ENCODE peak calls at places on chromosomes 5 and 9, in six cellular contexts. One of them, this sample, is unnamed.

GRCh38 chr5:50365615-50366251 is 75.4 kb downstream of the EMB start:
- ATAC-seq in stimulated activated naive CD8-positive, alpha-beta T cell treated with anti-CD3 and anti-CD28 coated beads, Interleukin-15, amount 100 ng/mL, for 72 hours: peak; percentile 46
- ATAC-seq in left lobe of liver: no peak
- ATAC-seq in WTC11: no peak
- ATAC-seq in body of pancreas: no peak
- ATAC-seq in central memory CD8-positive, alpha-beta T cell: no peak
- ATAC-seq in this sample: peak; percentile 79

GRCh38 chr9:85016389-85016997 is 347.0 kb downstream of the NTRK2 start:
- ATAC-seq in stimulated activated naive CD8-positive, alpha-beta T cell treated with anti-CD3 and anti-CD28 coated beads, Interleukin-15, amount 100 ng/mL, for 72 hours: no peak
- ATAC-seq in left lobe of liver: no peak
- ATAC-seq in WTC11: no peak
- ATAC-seq in body of pancreas: peak; percentile 68
- ATAC-seq in central memory CD8-positive, alpha-beta T cell: no peak
- ATAC-seq in this sample: no peak

GRCh38 chr5:78522476-78523105 is 126.0 kb downstream of the LHFPL2 start:
- ATAC-seq in stimulated activated naive CD8-positive, alpha-beta T cell treated with anti-CD3 and anti-CD28 coated beads, Interleukin-15, amount 100 ng/mL, for 72 hours: no peak
- ATAC-seq in left lobe of liver: no peak
- ATAC-seq in WTC11: no peak
- ATAC-seq in body of pancreas: no peak
- ATAC-seq in central memory CD8-positive, alpha-beta T cell: no peak
- ATAC-seq in this sample: no peak

GRCh38 chr5:64884541-64884940 is 115.8 kb downstream of the CWC27 start:
- ATAC-seq in stimulated activated naive CD8-positive, alpha-beta T cell treated with anti-CD3 and anti-CD28 coated beads, Interleukin-15, amount 100 ng/mL, for 72 hours: no peak
- ATAC-seq in left lobe of liver: no peak
- ATAC-seq in WTC11: no peak
- ATAC-seq in body of pancreas: no peak
- ATAC-seq in central memory CD8-positive, alpha-beta T cell: no peak
- ATAC-seq in this sample: no peak

GRCh38 chr9:89463986-89464901 is 33.7 kb downstream of the SEMA4D start:
- ATAC-seq in stimulated activated naive CD8-positive, alpha-beta T cell treated with anti-CD3 and anti-CD28 coated beads, Interleukin-15, amount 100 ng/mL, for 72 hours: peak; percentile 65
- ATAC-seq in left lobe of liver: no peak
- ATAC-seq in WTC11: no peak
- ATAC-seq in body of pancreas: peak; percentile 21
- ATAC-seq in central memory CD8-positive, alpha-beta T cell: peak; percentile 86
- ATAC-seq in this sample: peak; percentile 59

GRCh38 chr9:942805-943580 is 33.5 kb upstream of the DMRT3 start:
- ATAC-seq in stimulated activated naive CD8-positive, alpha-beta T cell treated with anti-CD3 and anti-CD28 coated beads, Interleukin-15, amount 100 ng/mL, for 72 hours: peak; percentile 43
- ATAC-seq in left lobe of liver: no peak
- ATAC-seq in WTC11: peak; percentile 43
- ATAC-seq in body of pancreas: no peak
- ATAC-seq in central memory CD8-positive, alpha-beta T cell: no peak
- ATAC-seq in this sample: no peak

GRCh38 chr9:86246752-86247161 is 12.7 kb downstream of the C9orf153 start:
- ATAC-seq in stimulated activated naive CD8-positive, alpha-beta T cell treated with anti-CD3 and anti-CD28 coated beads, Interleukin-15, amount 100 ng/mL, for 72 hours: no peak
- ATAC-seq in left lobe of liver: peak; percentile 90
- ATAC-seq in WTC11: peak; percentile 84
- ATAC-seq in body of pancreas: peak; percentile 30
- ATAC-seq in central memory CD8-positive, alpha-beta T cell: no peak
- ATAC-seq in this sample: no peak

GRCh38 chr5:172751761-172752510 is 19.1 kb downstream of the DUSP1 start:
- ATAC-seq in stimulated activated naive CD8-positive, alpha-beta T cell treated with anti-CD3 and anti-CD28 coated beads, Interleukin-15, amount 100 ng/mL, for 72 hours: no peak
- ATAC-seq in left lobe of liver: peak; percentile 47
- ATAC-seq in WTC11: no peak
- ATAC-seq in body of pancreas: peak; percentile 48
- ATAC-seq in central memory CD8-positive, alpha-beta T cell: no peak
- ATAC-seq in this sample: no peak

GRCh38 chr5:176356179-176356566 is 5.4 kb downstream of the KIAA1191 start:
- ATAC-seq in stimulated activated naive CD8-positive, alpha-beta T cell treated with anti-CD3 and anti-CD28 coated beads, Interleukin-15, amount 100 ng/mL, for 72 hours: no peak
- ATAC-seq in left lobe of liver: no peak
- ATAC-seq in WTC11: no peak
- ATAC-seq in body of pancreas: no peak
- ATAC-seq in central memory CD8-positive, alpha-beta T cell: no peak
- ATAC-seq in this sample: no peak

GRCh38 chr9:76561887-76562286 is 102.9 kb downstream of the GCNT1 start:
- ATAC-seq in stimulated activated naive CD8-positive, alpha-beta T cell treated with anti-CD3 and anti-CD28 coated beads, Interleukin-15, amount 100 ng/mL, for 72 hours: no peak
- ATAC-seq in left lobe of liver: no peak
- ATAC-seq in WTC11: no peak
- ATAC-seq in body of pancreas: no peak
- ATAC-seq in central memory CD8-positive, alpha-beta T cell: no peak
- ATAC-seq in this sample: no peak

GRCh38 chr5:95959964-95960801 is 1.5 kb downstream of the ELL2 start:
- ATAC-seq in stimulated activated naive CD8-positive, alpha-beta T cell treated with anti-CD3 and anti-CD28 coated beads, Interleukin-15, amount 100 ng/mL, for 72 hours: peak; percentile 0
- ATAC-seq in left lobe of liver: peak; percentile 4
- ATAC-seq in WTC11: no peak
- ATAC-seq in body of pancreas: no peak
- ATAC-seq in central memory CD8-positive, alpha-beta T cell: no peak
- ATAC-seq in this sample: no peak

GRCh38 chr5:151141535-151141934 is 16.0 kb downstream of the ANXA6 start:
- ATAC-seq in stimulated activated naive CD8-positive, alpha-beta T cell treated with anti-CD3 and anti-CD28 coated beads, Interleukin-15, amount 100 ng/mL, for 72 hours: peak; percentile 94
- ATAC-seq in left lobe of liver: no peak
- ATAC-seq in WTC11: peak; percentile 85
- ATAC-seq in body of pancreas: no peak
- ATAC-seq in central memory CD8-positive, alpha-beta T cell: peak; percentile 34
- ATAC-seq in this sample: peak; percentile 97

GRCh38 chr9:93086445-93087224 is 9.4 kb upstream of the CARD19 start:
- ATAC-seq in stimulated activated naive CD8-positive, alpha-beta T cell treated with anti-CD3 and anti-CD28 coated beads, Interleukin-15, amount 100 ng/mL, for 72 hours: no peak
- ATAC-seq in left lobe of liver: no peak
- ATAC-seq in WTC11: no peak
- ATAC-seq in body of pancreas: no peak
- ATAC-seq in central memory CD8-positive, alpha-beta T cell: no peak
- ATAC-seq in this sample: no peak

GRCh38 chr9:36905101-36906066 is 128.7 kb downstream of the PAX5 start:
- ATAC-seq in stimulated activated naive CD8-positive, alpha-beta T cell treated with anti-CD3 and anti-CD28 coated beads, Interleukin-15, amount 100 ng/mL, for 72 hours: no peak
- ATAC-seq in left lobe of liver: no peak
- ATAC-seq in WTC11: peak; percentile 70
- ATAC-seq in body of pancreas: no peak
- ATAC-seq in central memory CD8-positive, alpha-beta T cell: no peak
- ATAC-seq in this sample: no peak

GRCh38 chr5:1814183-1815020 is 13.2 kb downstream of the NDUFS6 start:
- ATAC-seq in stimulated activated naive CD8-positive, alpha-beta T cell treated with anti-CD3 and anti-CD28 coated beads, Interleukin-15, amount 100 ng/mL, for 72 hours: no peak
- ATAC-seq in left lobe of liver: no peak
- ATAC-seq in WTC11: no peak
- ATAC-seq in body of pancreas: no peak
- ATAC-seq in central memory CD8-positive, alpha-beta T cell: no peak
- ATAC-seq in this sample: no peak

GRCh38 chr9:14746655-14747054 is 24.1 kb upstream of the CER1 start:
- ATAC-seq in stimulated activated naive CD8-positive, alpha-beta T cell treated with anti-CD3 and anti-CD28 coated beads, Interleukin-15, amount 100 ng/mL, for 72 hours: no peak
- ATAC-seq in left lobe of liver: no peak
- ATAC-seq in WTC11: no peak
- ATAC-seq in body of pancreas: no peak
- ATAC-seq in central memory CD8-positive, alpha-beta T cell: no peak
- ATAC-seq in this sample: no peak

GRCh38 chr9:123028136-123028535 is 5.3 kb upstream of the GPR21 start:
- ATAC-seq in stimulated activated naive CD8-positive, alpha-beta T cell treated with anti-CD3 and anti-CD28 coated beads, Interleukin-15, amount 100 ng/mL, for 72 hours: no peak
- ATAC-seq in left lobe of liver: no peak
- ATAC-seq in WTC11: no peak
- ATAC-seq in body of pancreas: no peak
- ATAC-seq in central memory CD8-positive, alpha-beta T cell: no peak
- ATAC-seq in this sample: no peak

GRCh38 chr9:18855636-18856035 is 177.4 kb downstream of the SAXO1 start:
- ATAC-seq in stimulated activated naive CD8-positive, alpha-beta T cell treated with anti-CD3 and anti-CD28 coated beads, Interleukin-15, amount 100 ng/mL, for 72 hours: no peak
- ATAC-seq in left lobe of liver: no peak
- ATAC-seq in WTC11: no peak
- ATAC-seq in body of pancreas: peak; percentile 48
- ATAC-seq in central memory CD8-positive, alpha-beta T cell: no peak
- ATAC-seq in this sample: no peak

GRCh38 chr5:148875205-148875875 is 48.9 kb downstream of the ADRB2 start:
- ATAC-seq in stimulated activated naive CD8-positive, alpha-beta T cell treated with anti-CD3 and anti-CD28 coated beads, Interleukin-15, amount 100 ng/mL, for 72 hours: no peak
- ATAC-seq in left lobe of liver: no peak
- ATAC-seq in WTC11: no peak
- ATAC-seq in body of pancreas: no peak
- ATAC-seq in central memory CD8-positive, alpha-beta T cell: no peak
- ATAC-seq in this sample: no peak

GRCh38 chr9:89436963-89437625 is 60.8 kb downstream of the SEMA4D start:
- ATAC-seq in stimulated activated naive CD8-positive, alpha-beta T cell treated with anti-CD3 and anti-CD28 coated beads, Interleukin-15, amount 100 ng/mL, for 72 hours: peak; percentile 73
- ATAC-seq in left lobe of liver: peak; percentile 77
- ATAC-seq in WTC11: no peak
- ATAC-seq in body of pancreas: no peak
- ATAC-seq in central memory CD8-positive, alpha-beta T cell: peak; percentile 98
- ATAC-seq in this sample: peak; percentile 46

GRCh38 chr9:73152445-73152844 is 780 bp downstream of the ANXA1 start:
- ATAC-seq in stimulated activated naive CD8-positive, alpha-beta T cell treated with anti-CD3 and anti-CD28 coated beads, Interleukin-15, amount 100 ng/mL, for 72 hours: no peak
- ATAC-seq in left lobe of liver: no peak
- ATAC-seq in WTC11: no peak
- ATAC-seq in body of pancreas: no peak
- ATAC-seq in central memory CD8-positive, alpha-beta T cell: no peak
- ATAC-seq in this sample: no peak

GRCh38 chr5:141492168-141492885 is 3.4 kb downstream of the PCDHGC5 start:
- ATAC-seq in stimulated activated naive CD8-positive, alpha-beta T cell treated with anti-CD3 and anti-CD28 coated beads, Interleukin-15, amount 100 ng/mL, for 72 hours: peak; percentile 46
- ATAC-seq in left lobe of liver: peak; percentile 31
- ATAC-seq in WTC11: peak; percentile 10
- ATAC-seq in body of pancreas: no peak
- ATAC-seq in central memory CD8-positive, alpha-beta T cell: peak; percentile 18
- ATAC-seq in this sample: peak; percentile 49

GRCh38 chr9:70390922-70391321 is 23.5 kb downstream of the KLF9 start:
- ATAC-seq in stimulated activated naive CD8-positive, alpha-beta T cell treated with anti-CD3 and anti-CD28 coated beads, Interleukin-15, amount 100 ng/mL, for 72 hours: peak; percentile 80
- ATAC-seq in left lobe of liver: no peak
- ATAC-seq in WTC11: no peak
- ATAC-seq in body of pancreas: no peak
- ATAC-seq in central memory CD8-positive, alpha-beta T cell: no peak
- ATAC-seq in this sample: peak; percentile 73

GRCh38 chr5:132102101-132102701 is 28.6 kb downstream of the CSF2 start:
- ATAC-seq in stimulated activated naive CD8-positive, alpha-beta T cell treated with anti-CD3 and anti-CD28 coated beads, Interleukin-15, amount 100 ng/mL, for 72 hours: no peak
- ATAC-seq in left lobe of liver: no peak
- ATAC-seq in WTC11: no peak
- ATAC-seq in body of pancreas: no peak
- ATAC-seq in central memory CD8-positive, alpha-beta T cell: no peak
- ATAC-seq in this sample: peak; percentile 36

GRCh38 chr9:7489018-7489417 is 310.6 kb downstream of the DMAC1 start:
- ATAC-seq in stimulated activated naive CD8-positive, alpha-beta T cell treated with anti-CD3 and anti-CD28 coated beads, Interleukin-15, amount 100 ng/mL, for 72 hours: no peak
- ATAC-seq in left lobe of liver: peak; percentile 83
- ATAC-seq in WTC11: no peak
- ATAC-seq in body of pancreas: no peak
- ATAC-seq in central memory CD8-positive, alpha-beta T cell: no peak
- ATAC-seq in this sample: no peak

GRCh38 chr9:4152876-4153275 is 147.0 kb downstream of the GLIS3 start:
- ATAC-seq in stimulated activated naive CD8-positive, alpha-beta T cell treated with anti-CD3 and anti-CD28 coated beads, Interleukin-15, amount 100 ng/mL, for 72 hours: no peak
- ATAC-seq in left lobe of liver: no peak
- ATAC-seq in WTC11: peak; percentile 44
- ATAC-seq in body of pancreas: no peak
- ATAC-seq in central memory CD8-positive, alpha-beta T cell: no peak
- ATAC-seq in this sample: no peak

GRCh38 chr9:119802115-119802514 is 432.9 kb upstream of the BRINP1 start:
- ATAC-seq in stimulated activated naive CD8-positive, alpha-beta T cell treated with anti-CD3 and anti-CD28 coated beads, Interleukin-15, amount 100 ng/mL, for 72 hours: no peak
- ATAC-seq in left lobe of liver: no peak
- ATAC-seq in WTC11: no peak
- ATAC-seq in body of pancreas: no peak
- ATAC-seq in central memory CD8-positive, alpha-beta T cell: no peak
- ATAC-seq in this sample: no peak

GRCh38 chr5:442335-443238 is at the start of gene EXOC3:
- ATAC-seq in stimulated activated naive CD8-positive, alpha-beta T cell treated with anti-CD3 and anti-CD28 coated beads, Interleukin-15, amount 100 ng/mL, for 72 hours: peak; percentile 92
- ATAC-seq in left lobe of liver: peak; percentile 95
- ATAC-seq in WTC11: peak; percentile 76
- ATAC-seq in body of pancreas: peak; percentile 87
- ATAC-seq in central memory CD8-positive, alpha-beta T cell: peak; percentile 88
- ATAC-seq in this sample: peak; percentile 94

GRCh38 chr5:168317521-168318147 is 26.2 kb downstream of the WWC1 start:
- ATAC-seq in stimulated activated naive CD8-positive, alpha-beta T cell treated with anti-CD3 and anti-CD28 coated beads, Interleukin-15, amount 100 ng/mL, for 72 hours: no peak
- ATAC-seq in left lobe of liver: peak; percentile 7
- ATAC-seq in WTC11: no peak
- ATAC-seq in body of pancreas: peak; percentile 69
- ATAC-seq in central memory CD8-positive, alpha-beta T cell: no peak
- ATAC-seq in this sample: no peak

GRCh38 chr5:93790401-93790800 is 49.0 kb upstream of the POU5F2 start:
- ATAC-seq in stimulated activated naive CD8-positive, alpha-beta T cell treated with anti-CD3 and anti-CD28 coated beads, Interleukin-15, amount 100 ng/mL, for 72 hours: no peak
- ATAC-seq in left lobe of liver: no peak
- ATAC-seq in WTC11: no peak
- ATAC-seq in body of pancreas: no peak
- ATAC-seq in central memory CD8-positive, alpha-beta T cell: no peak
- ATAC-seq in this sample: no peak

GRCh38 chr5:33034777-33035176 is 323.7 kb downstream of the NPR3 start:
- ATAC-seq in stimulated activated naive CD8-positive, alpha-beta T cell treated with anti-CD3 and anti-CD28 coated beads, Interleukin-15, amount 100 ng/mL, for 72 hours: no peak
- ATAC-seq in left lobe of liver: no peak
- ATAC-seq in WTC11: no peak
- ATAC-seq in body of pancreas: no peak
- ATAC-seq in central memory CD8-positive, alpha-beta T cell: no peak
- ATAC-seq in this sample: no peak

GRCh38 chr5:168612996-168613395 is 33.8 kb upstream of the PANK3 start:
- ATAC-seq in stimulated activated naive CD8-positive, alpha-beta T cell treated with anti-CD3 and anti-CD28 coated beads, Interleukin-15, amount 100 ng/mL, for 72 hours: peak; percentile 86
- ATAC-seq in left lobe of liver: peak; percentile 90
- ATAC-seq in WTC11: no peak
- ATAC-seq in body of pancreas: peak; percentile 82
- ATAC-seq in central memory CD8-positive, alpha-beta T cell: peak; percentile 99
- ATAC-seq in this sample: peak; percentile 63